ENCODE peak calls at places on chromosomes 4 and X, in four cellular contexts. One of them, this sample, is unnamed.
A peak's percentile ranks its signal among the peaks of the same experiment; 100 is the strongest.

GRCh38 chr4:184347251-184348239 is 126.8 kb downstream of the IRF2 start:
- DNase-seq in HCT116: no peak
- DNase-seq in fibroblast of mammary gland: peak; percentile 46
- DNase-seq in mucosa of descending colon: peak; percentile 73
- DNase-seq in this sample: peak; percentile 49

GRCh38 chr4:165621983-165622382 is 243.2 kb downstream of the CPE start:
- DNase-seq in HCT116: no peak
- DNase-seq in fibroblast of mammary gland: no peak
- DNase-seq in mucosa of descending colon: no peak
- DNase-seq in this sample: no peak

GRCh38 chr4:103424853-103425252 is 226.7 kb upstream of the CENPE start:
- DNase-seq in fibroblast of mammary gland: peak; percentile 19
- DNase-seq in mucosa of descending colon: no peak
- DNase-seq in HCT116: no peak
- DNase-seq in this sample: peak; percentile 9

GRCh38 chrX:85107407-85107806 is 103.7 kb downstream of the APOOL start:
- DNase-seq in HCT116: no peak
- DNase-seq in mucosa of descending colon: peak; percentile 37
- DNase-seq in fibroblast of mammary gland: peak; percentile 64
- DNase-seq in this sample: no peak

GRCh38 chr4:55397024-55397520 is 1.3 kb downstream of the TMEM165 start:
- DNase-seq in HCT116: no peak
- DNase-seq in mucosa of descending colon: no peak
- DNase-seq in fibroblast of mammary gland: peak; percentile 47
- DNase-seq in this sample: peak; percentile 23

GRCh38 chrX:53449632-53450031 is 15.5 kb upstream of the HSD17B10 start:
- DNase-seq in HCT116: no peak
- DNase-seq in fibroblast of mammary gland: no peak
- DNase-seq in mucosa of descending colon: no peak
- DNase-seq in this sample: no peak

GRCh38 chr4:86338989-86339388 is 20.9 kb downstream of the MAPK10 start:
- DNase-seq in fibroblast of mammary gland: peak; percentile 95
- DNase-seq in HCT116: peak; percentile 13
- DNase-seq in mucosa of descending colon: no peak
- DNase-seq in this sample: peak; percentile 81

GRCh38 chrX:49947778-49948177 is 25.4 kb downstream of the CLCN5 start:
- DNase-seq in mucosa of descending colon: no peak
- DNase-seq in fibroblast of mammary gland: no peak
- DNase-seq in HCT116: no peak
- DNase-seq in this sample: no peak

GRCh38 chrX:15644560-15644872 is 20.1 kb downstream of the CLTRN start:
- DNase-seq in fibroblast of mammary gland: no peak
- DNase-seq in HCT116: no peak
- DNase-seq in mucosa of descending colon: no peak
- DNase-seq in this sample: no peak

DNA sequence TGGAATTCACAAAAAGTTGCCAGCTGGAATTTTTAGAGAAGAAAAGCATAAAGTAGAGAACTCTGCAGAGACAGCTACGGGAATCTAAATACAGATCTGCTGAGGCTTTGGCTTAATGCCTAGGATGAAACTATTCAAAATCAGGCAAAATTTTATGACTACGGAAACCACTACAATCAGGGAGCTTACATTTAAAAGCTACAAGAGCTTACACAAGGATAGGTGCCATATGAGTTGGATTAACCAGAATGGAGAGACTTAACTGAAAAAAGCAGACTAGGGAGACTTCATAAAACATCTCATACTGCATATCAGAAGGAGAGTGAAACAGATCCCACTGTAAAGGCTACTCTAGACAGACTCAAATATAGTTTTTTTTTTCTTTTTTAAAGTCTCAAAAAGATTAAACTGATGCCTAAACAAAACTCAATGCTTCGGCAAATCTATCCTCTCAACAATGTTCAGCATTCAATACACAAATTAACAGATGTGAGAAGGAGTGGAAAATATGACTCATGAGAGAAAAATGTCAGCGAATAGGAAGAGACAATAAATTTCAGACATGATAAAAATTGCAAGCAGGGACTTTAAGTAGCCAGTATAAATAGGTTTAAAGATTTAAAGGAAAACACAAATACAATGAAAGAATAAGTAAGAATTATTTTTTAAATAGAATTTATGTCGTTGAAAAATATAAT is 586.0 kb downstream of the FSTL5 start:
- DNase-seq in mucosa of descending colon: no peak
- DNase-seq in fibroblast of mammary gland: peak; percentile 26
- DNase-seq in HCT116: no peak
- DNase-seq in this sample: peak; percentile 93
- TF ChIP-seq CTCF in mucosa of descending colon: no peak
- TF ChIP-seq CTCF in fibroblast of mammary gland: no peak
- TF ChIP-seq CTCF in HCT116: no peak
- TF ChIP-seq CTCF in this sample: no peak

GRCh38 chr4:148227147-148227546 is 215.1 kb downstream of the NR3C2 start:
- DNase-seq in fibroblast of mammary gland: no peak
- DNase-seq in mucosa of descending colon: no peak
- DNase-seq in HCT116: no peak
- DNase-seq in this sample: no peak

GRCh38 chr4:148225639-148226038 is 216.6 kb downstream of the NR3C2 start:
- DNase-seq in HCT116: no peak
- DNase-seq in fibroblast of mammary gland: peak; percentile 19
- DNase-seq in mucosa of descending colon: no peak
- DNase-seq in this sample: no peak

GRCh38 chr4:148224476-148224875 is 217.7 kb downstream of the NR3C2 start:
- DNase-seq in fibroblast of mammary gland: no peak
- DNase-seq in mucosa of descending colon: no peak
- DNase-seq in HCT116: no peak
- DNase-seq in this sample: no peak

GRCh38 chr4:148226341-148226740 is 215.9 kb downstream of the NR3C2 start:
- DNase-seq in HCT116: no peak
- DNase-seq in mucosa of descending colon: no peak
- DNase-seq in fibroblast of mammary gland: no peak
- DNase-seq in this sample: no peak

DNA sequence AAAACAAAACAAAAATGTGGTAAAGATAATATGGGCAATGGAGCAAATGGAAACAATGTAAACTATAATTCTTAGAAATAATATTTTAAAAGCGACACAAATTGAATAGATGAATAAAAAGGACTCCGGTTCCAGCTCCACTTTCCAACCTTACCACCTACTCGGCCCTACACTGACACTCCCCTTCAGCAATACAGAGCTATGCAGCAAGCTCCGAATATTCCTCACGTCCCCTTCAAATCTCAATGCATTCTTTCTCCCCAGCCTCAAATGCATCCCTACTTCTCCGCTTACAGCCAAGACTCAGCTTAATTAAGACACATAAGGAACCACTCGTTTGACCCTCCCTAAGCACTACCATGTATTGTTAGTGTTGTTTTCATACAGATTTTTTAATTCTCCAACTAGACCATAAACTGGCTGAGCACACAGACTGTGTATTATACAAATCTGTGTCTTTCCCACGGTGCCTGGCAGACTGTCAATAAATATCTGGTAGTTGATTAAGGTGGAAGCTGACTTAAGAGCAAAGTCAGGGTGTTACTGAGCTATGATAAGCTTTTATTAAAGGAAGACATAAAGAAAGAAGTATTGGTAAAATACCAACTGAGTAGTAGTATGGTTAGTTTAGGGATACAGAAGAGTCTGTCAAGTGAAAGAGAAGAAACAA is 219.1 kb downstream of the NR3C2 start:
- DNase-seq in HCT116: no peak
- DNase-seq in mucosa of descending colon: no peak
- DNase-seq in fibroblast of mammary gland: no peak
- DNase-seq in this sample: no peak
- H3K4me3 ChIP-seq in HCT116: no peak overlapping the region
- H3K4me3 ChIP-seq in mucosa of descending colon: no peak overlapping the region
- H3K4me3 ChIP-seq in fibroblast of mammary gland: no peak overlapping the region
- H3K4me3 ChIP-seq in this sample: no peak overlapping the region

GRCh38 chrX:38214551-38214950 is 6.1 kb downstream of the SRPX start:
- DNase-seq in HCT116: no peak
- DNase-seq in mucosa of descending colon: no peak
- DNase-seq in fibroblast of mammary gland: peak; percentile 79
- DNase-seq in this sample: no peak

GRCh38 chrX:38206542-38206941 is 14.1 kb downstream of the SRPX start:
- DNase-seq in fibroblast of mammary gland: peak; percentile 43
- DNase-seq in mucosa of descending colon: no peak
- DNase-seq in HCT116: no peak
- DNase-seq in this sample: no peak

GRCh38 chrX:38215141-38215540 is 5.5 kb downstream of the SRPX start:
- DNase-seq in mucosa of descending colon: no peak
- DNase-seq in fibroblast of mammary gland: peak; percentile 96
- DNase-seq in HCT116: no peak
- DNase-seq in this sample: peak; percentile 58

GRCh38 chrX:38216642-38217041 is 4.0 kb downstream of the SRPX start:
- DNase-seq in fibroblast of mammary gland: peak; percentile 60
- DNase-seq in mucosa of descending colon: no peak
- DNase-seq in HCT116: no peak
- DNase-seq in this sample: no peak

GRCh38 chrX:38212246-38212645 is 8.4 kb downstream of the SRPX start:
- DNase-seq in HCT116: no peak
- DNase-seq in fibroblast of mammary gland: peak; percentile 71
- DNase-seq in mucosa of descending colon: no peak
- DNase-seq in this sample: no peak
- TF ChIP-seq CTCF in HCT116: no peak
- TF ChIP-seq CTCF in fibroblast of mammary gland: no peak
- TF ChIP-seq CTCF in mucosa of descending colon: no peak
- TF ChIP-seq CTCF in this sample: no peak

DNA sequence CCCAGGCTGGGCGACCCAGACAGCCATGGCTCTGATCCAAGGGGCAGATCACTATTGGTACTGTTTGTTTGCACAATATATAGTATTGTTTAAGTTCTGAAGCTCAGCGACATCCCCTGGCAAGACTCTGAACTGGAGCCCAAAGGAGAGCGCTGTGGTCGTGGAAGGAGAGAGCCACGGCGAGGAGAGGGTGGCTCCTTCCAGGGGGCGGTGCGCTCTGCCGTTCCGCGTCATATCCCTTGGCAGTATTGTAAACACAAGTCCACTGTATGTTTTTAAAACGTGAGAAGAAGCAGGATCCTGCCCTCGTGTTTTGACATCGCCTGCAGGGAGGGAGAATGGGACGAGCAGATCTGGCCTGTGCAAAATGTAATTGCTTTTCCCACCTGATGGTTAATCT is 185.5 kb downstream of the RAB28 start:
- DNase-seq in fibroblast of mammary gland: no peak
- DNase-seq in mucosa of descending colon: no peak
- DNase-seq in HCT116: no peak
- DNase-seq in this sample: peak; percentile 83
- H3K4me3 ChIP-seq in fibroblast of mammary gland: no peak overlapping the region
- H3K4me3 ChIP-seq in mucosa of descending colon: no peak overlapping the region
- H3K4me3 ChIP-seq in HCT116: no peak overlapping the region
- H3K4me3 ChIP-seq in this sample: peak overlapping the region; percentile 24

GRCh38 chr4:138242076-138242829 is at the start of gene SLC7A11:
- DNase-seq in mucosa of descending colon: peak; percentile 64
- DNase-seq in HCT116: peak; percentile 96
- DNase-seq in fibroblast of mammary gland: peak; percentile 98
- DNase-seq in this sample: peak; percentile 99
- TF ChIP-seq CTCF in mucosa of descending colon: peak; percentile 8
- TF ChIP-seq CTCF in HCT116: no peak
- TF ChIP-seq CTCF in fibroblast of mammary gland: no peak
- TF ChIP-seq CTCF in this sample: no peak